ENCODE peak calls at places on chromosome 16, in six cellular contexts. Q, N, X, L, M and R are unnamed samples.

GRCh38 chr16:63096857-63097256 is 1060.6 kb upstream of the CDH8 start:
- DNase-seq in Q (no peak), X (no peak), M (no peak), L (no peak), N (no peak), R (no peak)

GRCh38 chr16:89478576-89479221 is 11.7 kb downstream of the ANKRD11 start:
- DNase-seq in M (no peak), N (no peak), X (no peak), Q (no peak), L (no peak), R (no peak)

GRCh38 chr16:57513371-57514102 is 22.8 kb downstream of the CCDC102A start:
- DNase-seq in L (no peak), N (no peak), X (no peak), Q (no peak), M (peak; percentile 60), R (peak; percentile 68)

GRCh38 chr16:78184554-78185183 is 85.2 kb downstream of the WWOX start:
- DNase-seq in Q (peak; percentile 3), X (no peak), L (no peak), N (no peak), M (no peak), R (no peak)

GRCh38 chr16:61957075-61957474 is 79.2 kb downstream of the CDH8 start:
- DNase-seq in M (no peak), N (no peak), L (no peak), Q (no peak), X (no peak), R (no peak)

GRCh38 chr16:81601008-81601428 is 156.4 kb downstream of the CMIP start:
- DNase-seq in X (no peak), N (no peak), L (no peak), Q (no peak), M (no peak), R (no peak)

GRCh38 chr16:68131813-68132706 is 46.9 kb downstream of the NFATC3 start:
- DNase-seq in Q (no peak), L (no peak), M (no peak), X (no peak), N (no peak), R (no peak)

GRCh38 chr16:76226481-76226880 is 50.7 kb upstream of the CNTNAP4 start:
- DNase-seq in M (no peak), Q (no peak), N (no peak), X (no peak), L (no peak), R (no peak)

GRCh38 chr16:5030251-5030870 is 3.4 kb downstream of the NAGPA start:
- DNase-seq in L (no peak), M (no peak), Q (no peak), N (no peak), X (no peak), R (no peak)

GRCh38 chr16:67928147-67928546 is 3.5 kb downstream of the CTRL start:
- DNase-seq in M (no peak), Q (no peak), L (no peak), X (no peak), N (no peak), R (no peak)

GRCh38 chr16:85383836-85384825 is 229.0 kb upstream of the GSE1 start:
- DNase-seq in M (no peak), Q (no peak), L (peak; percentile 10), X (no peak), N (no peak), R (no peak)

GRCh38 chr16:53052519-53053501 is at the start of gene CHD9NB:
- DNase-seq in N (no peak), X (peak; percentile 42), L (no peak), Q (peak; percentile 76), M (peak; percentile 75), R (peak; percentile 49)

GRCh38 chr16:54283735-54284318 is 2.8 kb downstream of the IRX3 start:
- DNase-seq in M (no peak), N (no peak), X (no peak), Q (no peak), L (no peak), R (no peak)

GRCh38 chr16:48014349-48015135 is 141.3 kb downstream of the ABCC12 start:
- DNase-seq in L (no peak), N (no peak), M (no peak), X (no peak), Q (no peak), R (no peak)

GRCh38 chr16:48971571-48972071 is 310.0 kb downstream of the CBLN1 start:
- DNase-seq in Q (no peak), L (no peak), M (no peak), N (no peak), X (no peak), R (no peak)

GRCh38 chr16:88503771-88504488 is 50.9 kb downstream of the ZFPM1 start:
- DNase-seq in Q (no peak), N (no peak), X (no peak), M (no peak), L (no peak), R (no peak)

GRCh38 chr16:70777973-70778406 is 23.0 kb downstream of the VAC14 start:
- DNase-seq in X (no peak), M (no peak), N (no peak), L (no peak), Q (no peak), R (no peak)

GRCh38 chr16:11190585-11191565 is 65.1 kb downstream of the SOCS1 start:
- DNase-seq in M (no peak), X (no peak), N (no peak), L (no peak), Q (no peak), R (no peak)

GRCh38 chr16:66872927-66873684 is 7.2 kb upstream of the PDP2 start:
- DNase-seq in X (peak; percentile 93), M (peak; percentile 94), N (peak; percentile 89), Q (peak; percentile 96), L (peak; percentile 93), R (peak; percentile 93)

GRCh38 chr16:82432261-82432660 is 194.5 kb upstream of the CDH13 start:
- DNase-seq in X (no peak), L (no peak), N (no peak), M (no peak), Q (no peak), R (no peak)

GRCh38 chr16:79272141-79272577 is 328.4 kb downstream of the MAF start:
- DNase-seq in M (peak; percentile 32), L (no peak), X (no peak), N (no peak), Q (no peak), R (no peak)

GRCh38 chr16:14494396-14494795 is 135.7 kb downstream of the PARN start:
- DNase-seq in M (no peak), Q (no peak), L (no peak), X (no peak), N (no peak), R (no peak)

GRCh38 chr16:27847030-27847550 is 216.4 kb downstream of the GSG1L start:
- DNase-seq in Q (peak; percentile 27), M (no peak), L (no peak), N (no peak), X (no peak), R (no peak)

GRCh38 chr16:1053700-1054368 is 18.7 kb upstream of the SSTR5 start:
- DNase-seq in L (no peak), Q (no peak), M (no peak), X (no peak), N (no peak), R (no peak)

GRCh38 chr16:1057252-1057932 is 15.2 kb upstream of the SSTR5 start:
- DNase-seq in N (no peak), L (no peak), M (peak; percentile 47), X (peak; percentile 46), Q (peak; percentile 16), R (no peak)

GRCh38 chr16:1054660-1055556 is 17.6 kb upstream of the SSTR5 start:
- DNase-seq in L (peak; percentile 66), M (peak; percentile 51), N (peak; percentile 59), Q (peak; percentile 36), X (peak; percentile 71), R (no peak)

GRCh38 chr16:1056196-1056595 is 16.4 kb upstream of the SSTR5 start:
- DNase-seq in X (no peak), M (no peak), L (no peak), Q (no peak), N (no peak), R (no peak)

GRCh38 chr16:1055557-1055924 is 17.0 kb upstream of the SSTR5 start:
- DNase-seq in X (no peak), M (no peak), Q (no peak), L (no peak), N (no peak), R (no peak)
- H3K27me3 ChIP-seq in X (peaks cover 19% of the 10 kb centered on the region), M (peaks cover 44% of the 10 kb centered on the region), Q (no peaks in the 10 kb centered on the region), L (peaks cover 71% of the 10 kb centered on the region), N (peaks cover 20% of the 10 kb centered on the region), R (peaks cover 3% of the 10 kb centered on the region)

GRCh38 chr16:31273187-31273586 is 13.4 kb downstream of the ITGAM start:
- DNase-seq in N (no peak), L (no peak), Q (no peak), M (no peak), X (no peak), R (no peak)

GRCh38 chr16:31273676-31274075 is 13.9 kb downstream of the ITGAM start:
- DNase-seq in N (no peak), L (no peak), M (no peak), X (no peak), Q (no peak), R (no peak)

GRCh38 chr16:31277659-31278260 is 18.0 kb downstream of the ITGAM start:
- DNase-seq in X (no peak), Q (no peak), N (no peak), L (no peak), M (no peak), R (no peak)

GRCh38 chr16:31276600-31276999 is 16.8 kb downstream of the ITGAM start:
- DNase-seq in M (no peak), L (no peak), Q (no peak), N (no peak), X (no peak), R (no peak)

GRCh38 chr16:31274831-31275816 is 15.3 kb downstream of the ITGAM start:
- DNase-seq in X (no peak), L (no peak), M (no peak), Q (no peak), N (no peak), R (no peak)
- H3K4me3 ChIP-seq in X (no peak overlapping the region), L (no peak overlapping the region), M (no peak overlapping the region), Q (no peak overlapping the region), N (no peak overlapping the region), R (no peak overlapping the region)

GRCh38 chr16:50463581-50464324 is 84.4 kb upstream of the NKD1 start:
- DNase-seq in L (no peak), M (no peak), Q (no peak), N (no peak), X (no peak), R (no peak)
- H3K27me3 ChIP-seq in L (peaks cover 33% of the 10 kb centered on the region), M (peaks cover 15% of the 10 kb centered on the region), Q (peaks cover 15% of the 10 kb centered on the region), N (peaks cover 94% of the 10 kb centered on the region), X (no peaks in the 10 kb centered on the region), R (no peaks in the 10 kb centered on the region)

DNA sequence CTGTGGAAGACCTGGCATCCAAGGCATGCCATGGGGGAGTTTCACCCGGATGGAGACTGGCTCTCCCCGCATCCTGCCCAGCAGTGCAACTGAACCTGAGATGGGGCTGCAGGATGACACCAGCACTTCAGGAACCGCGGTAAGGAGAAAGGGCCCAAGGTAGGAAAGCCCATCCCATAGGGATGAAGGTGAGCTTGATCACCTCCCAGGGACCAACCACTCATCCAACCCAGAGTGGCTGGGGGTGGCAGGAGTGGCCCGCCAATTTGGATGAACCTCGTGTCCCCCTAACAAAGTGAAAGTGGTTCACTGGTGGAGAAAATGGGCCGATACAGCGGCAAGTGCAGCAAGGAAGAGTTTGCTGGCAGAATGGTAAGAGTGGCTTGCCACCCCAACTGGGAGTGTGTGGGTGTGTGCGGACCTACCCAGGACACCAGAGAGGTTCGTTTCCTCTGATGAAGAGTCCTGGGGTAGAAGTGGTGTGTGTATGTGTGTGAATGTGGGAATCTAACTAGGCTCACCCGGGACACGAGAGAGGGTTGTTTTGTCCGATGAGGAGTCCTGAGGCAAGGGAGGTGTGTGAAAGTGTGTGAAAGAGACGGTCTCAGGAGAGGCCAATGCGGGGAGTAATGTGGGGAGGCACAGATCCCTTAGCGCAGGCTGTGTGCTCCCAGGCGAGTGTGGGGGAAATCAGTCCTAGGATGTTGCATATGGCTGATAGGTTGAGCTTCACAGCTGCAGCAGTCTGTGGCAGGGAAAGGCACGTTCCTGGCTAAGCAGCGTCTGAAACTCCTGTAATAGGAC is 22.6 kb downstream of the ACSM1 start:
- DNase-seq in M (no peak), X (no peak), L (no peak), Q (peak; percentile 5), N (no peak), R (no peak)
- H3K4me3 ChIP-seq in M (no peak overlapping the region), X (no peak overlapping the region), L (peak overlapping the region; percentile 49), Q (no peak overlapping the region), N (peak overlapping the region; percentile 40), R (no peak overlapping the region)